ENCODE peak calls at places on chromosomes 7 and 10, in four cellular contexts. D, P, S and I are unnamed samples.
A peak's percentile ranks its signal among the peaks of the same experiment; 100 is the strongest.

GRCh38 chr7:17942231-17942630 is 1.9 kb upstream of the SNX13 start:
- DNase-seq in D (no peak), P (no peak), S (no peak), I (no peak)

GRCh38 chr7:41656357-41656756 is 46.5 kb downstream of the INHBA start:
- DNase-seq in D (no peak), P (no peak), S (no peak), I (no peak)

GRCh38 chr7:44154703-44155102 is 13.6 kb upstream of the MYL7 start:
- DNase-seq in D (no peak), P (no peak), S (no peak), I (no peak)

GRCh38 chr10:99731296-99732032 is 463 bp downstream of the COX15 start:
- DNase-seq in D (no peak), P (no peak), S (no peak), I (no peak)

GRCh38 chr10:50788951-50789904 is 49.5 kb downstream of the ASAH2B start:
- DNase-seq in D (peak; percentile 15), P (no peak), S (no peak), I (no peak)

GRCh38 chr10:59279991-59280390 is 82.4 kb downstream of the FAM13C start:
- DNase-seq in D (no peak), P (no peak), S (no peak), I (no peak)

GRCh38 chr7:73734619-73735525 is 3.7 kb downstream of the ABHD11 start:
- DNase-seq in D (peak; percentile 93), P (no peak), S (peak; percentile 90), I (peak; percentile 83)

GRCh38 chr7:38178695-38179344 is 775 bp downstream of the STARD3NL start:
- DNase-seq in D (no peak), P (no peak), S (no peak), I (peak; percentile 68)

GRCh38 chr10:20998036-20998435 is 100.9 kb upstream of the NEBL start:
- DNase-seq in D (no peak), P (no peak), S (no peak), I (no peak)

GRCh38 chr10:71804067-71804466 is 30.7 kb upstream of the VSIR start:
- DNase-seq in D (no peak), P (no peak), S (no peak), I (no peak)

GRCh38 chr10:22365233-22365632 is 19.9 kb downstream of the SPAG6 start:
- DNase-seq in D (no peak), P (no peak), S (no peak), I (no peak)

GRCh38 chr7:68846926-68847325 is 751.3 kb upstream of the AUTS2 start:
- DNase-seq in D (no peak), P (no peak), S (no peak), I (no peak)

GRCh38 chr10:118571123-118571522 is 24.3 kb downstream of the PRLHR start:
- DNase-seq in D (no peak), P (no peak), S (no peak), I (no peak)

GRCh38 chr10:118595598-118596425 is at the start of gene PRLHR:
- DNase-seq in D (peak; percentile 18), P (peak; percentile 32), S (no peak), I (no peak)

GRCh38 chr10:127990846-127991542 is 84.1 kb downstream of the PTPRE start:
- DNase-seq in D (no peak), P (no peak), S (no peak), I (peak; percentile 32)

GRCh38 chr10:113071446-113071845 is 121.4 kb downstream of the TCF7L2 start:
- DNase-seq in D (no peak), P (peak; percentile 69), S (no peak), I (no peak)

GRCh38 chr7:2823124-2823523 is 21.0 kb downstream of the GNA12 start:
- DNase-seq in D (no peak), P (peak; percentile 23), S (no peak), I (no peak)

GRCh38 chr7:2819954-2820397 is 24.1 kb downstream of the GNA12 start:
- DNase-seq in D (no peak), P (peak; percentile 16), S (no peak), I (no peak)

GRCh38 chr7:2821161-2821841 is 22.8 kb downstream of the GNA12 start:
- DNase-seq in D (no peak), P (peak; percentile 20), S (no peak), I (no peak)

GRCh38 chr7:2820508-2820934 is 23.6 kb downstream of the GNA12 start:
- DNase-seq in D (no peak), P (peak; percentile 63), S (peak; percentile 90), I (no peak)

DNA sequence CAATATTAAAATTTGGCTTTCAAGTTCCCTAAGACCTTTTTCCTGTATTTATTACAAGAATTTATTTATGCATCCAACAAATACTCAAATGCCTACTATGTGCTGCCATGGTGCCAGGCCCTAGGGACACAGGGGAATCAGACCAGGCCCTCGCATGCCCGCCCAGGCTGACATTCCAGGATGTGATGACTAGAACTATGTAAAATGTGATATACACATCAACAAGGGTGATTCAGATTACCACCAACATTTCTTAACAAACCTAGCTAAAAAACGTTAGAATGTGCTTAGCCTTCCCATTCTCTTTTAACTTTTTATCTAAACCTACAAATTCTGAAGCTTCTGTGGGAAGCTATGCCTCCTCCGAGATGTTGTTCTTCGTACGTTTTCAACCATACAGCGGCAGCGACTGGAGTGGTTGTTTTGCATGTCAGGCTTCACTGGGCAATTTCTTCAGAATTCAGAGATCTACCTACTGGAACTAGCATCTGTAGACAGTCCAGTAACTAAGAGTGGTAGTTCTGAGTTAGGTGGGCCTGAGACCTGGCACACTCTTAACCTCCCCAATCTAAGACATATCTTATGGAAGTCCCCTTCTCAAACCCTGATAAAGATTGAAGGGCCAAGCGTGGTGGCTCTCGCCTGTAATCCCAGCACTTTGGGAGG is 22.1 kb downstream of the GNA12 start:
- DNase-seq in D (no peak), P (peak; percentile 34), S (no peak), I (no peak)
- H3K27ac ChIP-seq in D (no peak overlapping the region), P (no peak overlapping the region), S (no peak overlapping the region), I (no peak overlapping the region)

GRCh38 chr10:96267234-96267705 is 4.1 kb downstream of the BLNK start:
- DNase-seq in D (no peak), P (no peak), S (no peak), I (no peak)
- H3K4me3 ChIP-seq in D (no peak overlapping the region), P (no peak overlapping the region), S (no peak overlapping the region), I (no peak overlapping the region)

GRCh38 chr7:157768198-157768597 is 431.4 kb downstream of the DNAJB6 start:
- DNase-seq in D (no peak), P (no peak), S (no peak), I (no peak)

GRCh38 chr7:157769870-157770213 is 433.0 kb downstream of the DNAJB6 start:
- DNase-seq in D (no peak), P (no peak), S (no peak), I (no peak)

GRCh38 chr7:157769016-157769869 is 432.4 kb downstream of the DNAJB6 start:
- DNase-seq in D (no peak), P (no peak), S (no peak), I (no peak)

GRCh38 chr7:157766098-157766497 is 429.3 kb downstream of the DNAJB6 start:
- DNase-seq in D (no peak), P (no peak), S (no peak), I (no peak)

DNA sequence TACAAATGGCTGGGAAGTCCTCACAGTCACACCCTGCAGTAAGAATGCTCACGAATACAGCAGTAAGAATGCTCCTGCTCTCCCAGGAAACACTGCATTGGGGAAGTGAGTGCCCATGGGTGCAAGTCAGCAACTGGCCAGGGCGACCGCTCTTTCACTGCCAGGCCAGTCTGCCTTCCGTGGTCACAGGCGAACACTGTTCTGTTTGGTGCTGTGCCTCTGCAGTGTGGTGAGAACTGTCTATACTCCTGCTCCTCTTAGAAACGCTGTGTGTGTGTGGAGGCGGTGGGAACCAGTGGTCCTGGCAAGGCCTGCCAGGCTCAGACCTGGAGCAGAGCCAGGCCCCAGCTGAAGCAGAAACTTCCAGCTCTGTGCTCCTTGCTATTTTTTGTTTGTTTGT is 430.7 kb downstream of the DNAJB6 start:
- DNase-seq in D (no peak), P (no peak), S (no peak), I (no peak)
- H3K27ac ChIP-seq in D (no peak overlapping the region), P (no peak overlapping the region), S (no peak overlapping the region), I (no peak overlapping the region)

DNA sequence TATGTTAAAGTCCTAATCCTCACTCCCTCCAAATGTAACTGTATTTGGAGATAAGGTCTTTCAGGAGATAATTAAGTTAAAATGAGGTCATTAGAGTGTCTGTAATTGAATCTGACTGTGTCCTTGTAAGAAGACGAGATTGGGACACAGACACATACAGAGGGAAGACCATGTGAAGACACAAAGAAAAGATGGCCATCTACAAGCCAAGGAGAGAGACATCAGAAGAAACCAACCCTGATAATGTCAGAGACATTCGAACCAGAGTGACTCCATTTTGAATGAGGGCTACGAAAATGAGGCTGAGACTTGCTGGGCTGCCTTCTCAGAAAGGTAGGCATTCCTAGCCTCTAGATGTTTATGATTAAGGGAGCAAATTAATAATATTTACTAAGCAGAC is 542 bp upstream of the SAMD9L start:
- DNase-seq in D (no peak), P (no peak), S (no peak), I (no peak)
- H3K4me3 ChIP-seq in D (no peak overlapping the region), P (no peak overlapping the region), S (peak overlapping the region; percentile 49), I (no peak overlapping the region)